ENCODE peak calls at places on chromosomes 4 and X, in five cellular contexts. Z is GM23248, N is SK-N-SH, H is astrocyte, L is mammary epithelial cell. J is an unnamed sample.

GRCh38 chr4:3384771-3385701 is 56.7 kb upstream of the HGFAC start:
- DNase-seq in H (no peak), N (no peak), L (peak; percentile 89), Z (no peak), J (peak; percentile 47)

GRCh38 chr4:56817840-56818491 is 3.5 kb downstream of the SPINK2 start:
- DNase-seq in N (no peak), L (peak; percentile 25), Z (no peak), H (peak; percentile 52), J (peak; percentile 48)

GRCh38 chr4:42371306-42372063 is 25.8 kb upstream of the SHISA3 start:
- DNase-seq in H (peak; percentile 35), Z (peak; percentile 61), L (peak; percentile 9), N (peak; percentile 77), J (no peak)

GRCh38 chrX:152588206-152588605 is 49.5 kb upstream of the GABRQ start:
- DNase-seq in N (no peak), Z (no peak), L (no peak), H (peak; percentile 59), J (no peak)

GRCh38 chrX:153608376-153608775 is 9.4 kb upstream of the CCNQ start:
- DNase-seq in N (no peak), L (no peak), H (no peak), Z (no peak), J (no peak)

GRCh38 chr4:17092990-17093880 is 194.8 kb upstream of the LDB2 start:
- DNase-seq in L (no peak), Z (no peak), N (no peak), H (no peak), J (no peak)

GRCh38 chr4:152385551-152385950 is 150.3 kb downstream of the FBXW7 start:
- DNase-seq in N (peak; percentile 2), H (no peak), Z (peak; percentile 64), L (no peak), J (peak; percentile 8)

GRCh38 chrX:68945603-68946228 is 116.9 kb downstream of the EFNB1 start:
- DNase-seq in L (no peak), N (no peak), H (peak; percentile 48), Z (peak; percentile 64), J (peak; percentile 87)

GRCh38 chr4:184096561-184097239 is 121.0 kb downstream of the ENPP6 start:
- DNase-seq in N (no peak), L (no peak), H (peak; percentile 9), Z (peak; percentile 34), J (peak; percentile 74)

GRCh38 chr4:103934178-103934789 is 214.5 kb upstream of the TACR3 start:
- DNase-seq in Z (peak; percentile 59), L (peak; percentile 25), N (peak; percentile 33), H (peak; percentile 11), J (peak; percentile 52)

GRCh38 chr4:37326852-37327251 is 82.3 kb downstream of the NWD2 start:
- DNase-seq in Z (no peak), L (no peak), N (no peak), H (no peak), J (no peak)

GRCh38 chrX:71622347-71623104 is 4.2 kb upstream of the CXCR3 start:
- DNase-seq in L (peak; percentile 65), Z (peak; percentile 78), N (peak; percentile 35), H (peak; percentile 58), J (peak; percentile 89)

DNA sequence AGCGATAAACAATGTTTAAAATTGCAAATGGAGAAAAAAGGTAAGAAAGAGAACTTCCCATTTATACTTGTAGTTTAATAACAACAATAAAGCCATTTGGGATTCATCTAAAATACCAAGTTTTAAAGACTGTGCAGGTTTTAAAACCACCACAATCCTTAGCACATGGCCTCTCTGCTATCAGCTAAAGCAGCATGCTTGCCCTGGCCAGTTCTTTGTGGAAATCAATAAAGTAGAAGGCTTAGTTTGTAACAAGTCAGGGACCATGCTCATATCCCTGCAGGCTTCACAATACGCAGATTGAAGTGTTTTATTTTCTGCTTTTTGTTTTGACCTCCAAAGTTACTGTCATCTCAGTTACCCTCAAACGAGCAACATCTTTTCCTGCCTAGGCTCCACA is 249.5 kb downstream of the INPP4B start:
- DNase-seq in H (no peak), Z (no peak), N (no peak), L (no peak), J (no peak)
- H3K9me3 ChIP-seq in H (no peaks in the 10 kb centered on the region), Z (no peaks in the 10 kb centered on the region), N (no peaks in the 10 kb centered on the region), L (no peaks in the 10 kb centered on the region), J (no peaks in the 10 kb centered on the region)

DNA sequence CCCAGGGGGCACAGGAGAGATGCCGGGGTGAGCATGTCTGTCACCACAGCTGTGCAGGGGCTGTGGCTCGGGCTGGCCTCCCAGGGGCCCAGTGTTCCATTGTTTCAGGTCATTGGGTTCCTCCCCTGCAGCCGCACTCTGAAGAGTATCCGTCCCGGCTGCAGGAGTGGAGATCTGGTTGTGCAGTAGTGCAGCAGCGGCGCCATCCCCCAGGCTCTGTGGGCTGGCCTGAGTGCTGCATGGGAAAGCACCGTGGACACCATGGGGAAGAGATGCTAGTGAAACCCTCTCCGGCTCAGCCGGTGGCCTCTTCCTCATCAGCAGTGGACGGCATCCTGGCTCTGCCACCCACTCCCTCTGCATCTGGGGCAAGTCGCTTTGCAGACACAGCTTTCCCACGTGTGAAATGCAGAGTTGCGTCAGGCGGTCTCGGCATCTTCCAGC is 29.2 kb downstream of the TBC1D14 start:
- DNase-seq in H (no peak), Z (no peak), L (no peak), N (no peak), J (no peak)
- H3K4me1 ChIP-seq in H (peaks cover 22% of the 10 kb centered on the region), Z (peaks cover 19% of the 10 kb centered on the region), L (peaks cover 28% of the 10 kb centered on the region), N (peaks cover 17% of the 10 kb centered on the region), J (peaks cover 19% of the 10 kb centered on the region)

DNA sequence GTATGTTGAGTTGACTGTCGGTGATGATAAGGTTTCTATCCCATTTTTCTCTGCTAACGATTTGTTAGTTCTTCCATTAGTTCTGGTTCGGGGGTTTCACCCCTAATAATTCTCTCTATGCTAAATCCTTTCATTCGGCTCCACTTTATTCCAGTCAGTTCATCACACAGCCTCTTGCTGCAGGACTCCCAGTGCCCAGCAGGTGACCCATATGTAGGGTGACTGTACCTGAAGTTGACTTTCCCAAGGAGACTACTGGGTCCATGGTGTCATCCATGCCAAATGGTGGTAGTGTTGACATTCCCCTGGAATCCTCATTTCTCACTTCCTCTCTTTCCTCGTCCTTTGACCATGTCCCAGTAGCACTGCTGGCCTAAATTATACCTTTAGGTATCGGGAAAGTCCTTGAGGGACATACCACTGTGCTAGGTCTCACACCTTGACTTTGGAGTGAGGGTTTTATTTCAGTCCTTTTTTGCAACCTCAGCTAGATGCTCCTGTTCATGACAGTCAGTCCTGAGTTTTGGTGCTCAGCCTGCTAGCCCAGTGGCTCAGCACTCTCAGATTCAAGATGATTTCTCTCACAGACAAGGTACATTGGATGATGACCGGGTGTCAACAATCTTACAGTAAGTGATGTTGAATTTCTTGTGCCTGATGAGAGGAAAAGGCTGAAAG is 105.1 kb upstream of the ARHGAP24 start:
- DNase-seq in N (no peak), H (no peak), Z (no peak), L (no peak), J (no peak)
- H2AFZ ChIP-seq in N (no peak overlapping the region), H (no peak overlapping the region), Z (no peak overlapping the region), L (no peak overlapping the region), J (no peak overlapping the region)

GRCh38 chr4:32826169-32826568 is 2106.0 kb downstream of the PCDH7 start:
- DNase-seq in N (no peak), L (no peak), Z (no peak), H (no peak), J (no peak)
- H3K9me3 ChIP-seq in N (peaks cover 3% of the 10 kb centered on the region), L (peaks cover 7% of the 10 kb centered on the region), Z (no peaks in the 10 kb centered on the region), H (peaks cover 7% of the 10 kb centered on the region), J (peaks cover 2% of the 10 kb centered on the region)

DNA sequence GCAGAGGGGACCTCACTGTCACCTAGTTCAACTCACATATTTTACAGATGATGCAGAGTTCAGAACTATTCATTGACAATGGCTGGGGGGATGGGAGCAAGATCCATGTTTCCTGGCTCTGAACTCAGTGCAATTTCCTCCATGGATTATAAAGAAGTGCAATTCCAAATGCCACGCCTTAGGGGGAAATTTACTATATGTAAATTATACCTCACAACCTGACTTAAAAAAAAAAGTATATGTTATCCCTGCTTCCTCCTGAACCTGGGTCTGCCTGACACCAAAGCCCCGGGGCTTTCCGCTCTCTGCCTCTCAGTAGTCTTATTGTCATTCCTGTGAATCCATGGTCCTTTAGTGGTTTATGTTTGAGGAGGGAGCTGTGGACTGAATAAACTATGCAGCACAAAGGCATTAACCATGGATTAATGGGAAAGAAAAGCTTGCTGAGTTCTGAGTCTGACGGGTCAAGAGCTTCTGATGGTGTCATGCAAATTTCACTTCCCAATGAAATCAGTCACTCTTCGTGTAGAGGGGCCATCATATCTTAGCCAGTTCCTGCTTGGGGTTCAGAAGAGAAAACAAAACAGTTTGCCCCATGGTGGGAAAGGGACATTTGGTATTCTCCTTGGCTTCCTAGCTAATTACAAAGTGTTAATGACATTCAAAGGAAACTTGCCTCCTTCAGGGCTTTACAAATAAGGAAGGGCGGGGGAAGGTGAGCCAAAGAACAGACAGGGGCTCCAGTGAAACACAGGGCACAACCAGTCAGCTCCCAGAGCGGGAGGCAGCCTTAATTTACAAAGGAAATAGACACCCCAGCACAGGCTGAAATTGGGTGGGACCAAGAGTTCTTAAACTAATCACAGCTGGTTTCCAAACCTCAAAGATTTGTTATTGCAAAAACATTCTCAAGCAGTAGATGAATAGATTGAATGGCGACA is 14.3 kb downstream of the FAM9C start:
- DNase-seq in N (no peak), L (no peak), H (no peak), Z (peak; percentile 26), J (no peak)
- H3K4me1 ChIP-seq in N (peaks cover 27% of the 10 kb centered on the region), L (peaks cover 20% of the 10 kb centered on the region), H (peaks cover 17% of the 10 kb centered on the region), Z (peaks cover 21% of the 10 kb centered on the region), J (peaks cover 18% of the 10 kb centered on the region)

DNA sequence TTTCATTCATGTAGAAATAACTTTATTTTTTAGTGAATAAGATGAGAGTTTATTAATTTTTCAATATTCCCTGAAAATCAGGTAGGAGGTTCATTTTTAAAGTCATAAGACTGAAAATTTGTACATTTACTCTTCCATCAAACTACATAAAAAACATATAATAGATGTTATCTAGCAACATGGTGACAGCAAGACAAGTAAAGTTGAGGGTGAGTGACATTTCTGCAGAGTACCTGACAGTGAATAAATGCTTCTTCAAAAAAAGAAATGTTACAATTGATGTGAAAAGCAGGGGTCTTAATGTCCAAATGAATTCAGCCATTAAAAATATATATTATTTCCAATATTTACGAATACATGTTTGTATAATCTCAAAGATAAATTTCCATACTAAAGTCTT is 174.0 kb downstream of the DCHS2 start:
- DNase-seq in H (no peak), N (no peak), Z (no peak), L (no peak), J (no peak)
- H2AFZ ChIP-seq in H (no peak overlapping the region), N (no peak overlapping the region), Z (no peak overlapping the region), L (no peak overlapping the region), J (no peak overlapping the region)

DNA sequence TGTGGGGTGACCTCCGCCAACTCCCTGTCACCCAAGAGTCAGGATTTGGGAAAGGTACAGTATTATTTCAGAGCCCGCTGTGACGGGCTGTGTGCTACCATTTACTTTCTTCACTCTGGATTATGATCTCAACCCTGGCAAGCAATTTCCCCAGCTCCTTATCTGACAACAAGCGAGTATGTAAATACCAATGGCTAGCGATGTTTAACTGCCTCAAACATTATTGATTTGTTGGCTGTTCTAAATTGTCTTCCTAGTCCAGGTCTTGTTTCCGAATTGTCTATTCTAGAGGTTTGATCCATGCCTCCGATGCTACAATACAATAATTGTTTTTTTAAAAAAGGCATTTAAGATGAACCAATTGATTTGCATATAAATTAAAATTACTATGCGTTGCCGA is 17.7 kb upstream of the PITX2 start:
- DNase-seq in Z (no peak), N (no peak), L (no peak), H (no peak), J (no peak)
- H3K9me3 ChIP-seq in Z (no peaks in the 10 kb centered on the region), N (no peaks in the 10 kb centered on the region), L (no peaks in the 10 kb centered on the region), H (no peaks in the 10 kb centered on the region), J (no peaks in the 10 kb centered on the region)

GRCh38 chr4:25913851-25914669 is at the start of gene SMIM20:
- DNase-seq in Z (peak; percentile 93), L (peak; percentile 88), H (peak; percentile 57), N (peak; percentile 97), J (peak; percentile 94)
- H3K4me1 ChIP-seq in Z (peaks cover 12% of the 10 kb centered on the region), L (peaks cover 4% of the 10 kb centered on the region), H (peaks cover 16% of the 10 kb centered on the region), N (peaks cover 10% of the 10 kb centered on the region), J (peaks cover 19% of the 10 kb centered on the region)